ENCODE peak calls at places on chromosomes 16 and 17, in four cellular contexts. B, W, P and Y are unnamed samples.

GRCh38 chr16:73049051-73049910 is 1.4 kb upstream of the ZFHX3 start:
- DNase-seq in B (no peak), W (no peak), P (no peak), Y (peak; percentile 19)

GRCh38 chr16:30524575-30525571 is 1.5 kb downstream of the ZNF768 start:
- DNase-seq in B (no peak), W (no peak), P (no peak), Y (no peak)

GRCh38 chr17:40553694-40554534 is 11.4 kb downstream of the CCR7 start:
- DNase-seq in B (peak; percentile 33), W (peak; percentile 57), P (no peak), Y (peak; percentile 20)

GRCh38 chr17:49230636-49231562 is at the start of gene PHOSPHO1:
- DNase-seq in B (peak; percentile 83), W (peak; percentile 82), P (peak; percentile 87), Y (peak; percentile 91)

GRCh38 chr16:53504161-53504663 is 1.2 kb upstream of the AKTIP start:
- DNase-seq in B (peak; percentile 53), W (peak; percentile 61), P (peak; percentile 19), Y (no peak)

GRCh38 chr16:15032547-15033308 is 23.1 kb downstream of the NTAN1 start:
- DNase-seq in B (no peak), W (no peak), P (peak; percentile 36), Y (no peak)

GRCh38 chr16:54928421-54929089 is 2.1 kb upstream of the IRX5 start:
- DNase-seq in B (no peak), W (peak; percentile 75), P (peak; percentile 82), Y (peak; percentile 79)

GRCh38 chr17:65537845-65538678 is 23.4 kb downstream of the AXIN2 start:
- DNase-seq in B (no peak), W (no peak), P (no peak), Y (no peak)

GRCh38 chr17:69220098-69220497 is 8.5 kb downstream of the ABCA10 start:
- DNase-seq in B (no peak), W (no peak), P (no peak), Y (no peak)

GRCh38 chr17:82461827-82462524 is 3.4 kb downstream of the NARF start:
- DNase-seq in B (no peak), W (no peak), P (no peak), Y (no peak)

GRCh38 chr16:66728117-66728787 is 23.2 kb downstream of the DYNC1LI2 start:
- DNase-seq in B (no peak), W (peak; percentile 39), P (peak; percentile 56), Y (no peak)

GRCh38 chr17:11704041-11704440 is 105.8 kb downstream of the DNAH9 start:
- DNase-seq in B (no peak), W (no peak), P (no peak), Y (no peak)

GRCh38 chr16:22727285-22728166 is 86.4 kb upstream of the HS3ST2 start:
- DNase-seq in B (no peak), W (no peak), P (no peak), Y (no peak)

GRCh38 chr17:21017256-21017655 is 25.6 kb downstream of the USP22 start:
- DNase-seq in B (no peak), W (no peak), P (no peak), Y (no peak)

GRCh38 chr16:47553853-47554564 is 92.9 kb downstream of the PHKB start:
- DNase-seq in B (no peak), W (no peak), P (no peak), Y (no peak)

GRCh38 chr17:36503456-36504155 is 17.1 kb downstream of the ZNHIT3 start:
- DNase-seq in B (no peak), W (no peak), P (no peak), Y (no peak)

GRCh38 chr17:7712111-7712771 is 5.3 kb upstream of the DNAH2 start:
- DNase-seq in B (no peak), W (no peak), P (no peak), Y (no peak)

GRCh38 chr17:61307905-61308886 is 91.4 kb upstream of the TBX2 start:
- DNase-seq in B (no peak), W (peak; percentile 40), P (no peak), Y (peak; percentile 83)

GRCh38 chr16:306911-307370 is 24.0 kb downstream of the PDIA2 start:
- DNase-seq in B (no peak), W (no peak), P (peak; percentile 21), Y (no peak)
- H3K4me1 ChIP-seq in B (no peaks in the 10 kb centered on the region), W (no peaks in the 10 kb centered on the region), P (no peaks in the 10 kb centered on the region), Y (no peaks in the 10 kb centered on the region)

DNA sequence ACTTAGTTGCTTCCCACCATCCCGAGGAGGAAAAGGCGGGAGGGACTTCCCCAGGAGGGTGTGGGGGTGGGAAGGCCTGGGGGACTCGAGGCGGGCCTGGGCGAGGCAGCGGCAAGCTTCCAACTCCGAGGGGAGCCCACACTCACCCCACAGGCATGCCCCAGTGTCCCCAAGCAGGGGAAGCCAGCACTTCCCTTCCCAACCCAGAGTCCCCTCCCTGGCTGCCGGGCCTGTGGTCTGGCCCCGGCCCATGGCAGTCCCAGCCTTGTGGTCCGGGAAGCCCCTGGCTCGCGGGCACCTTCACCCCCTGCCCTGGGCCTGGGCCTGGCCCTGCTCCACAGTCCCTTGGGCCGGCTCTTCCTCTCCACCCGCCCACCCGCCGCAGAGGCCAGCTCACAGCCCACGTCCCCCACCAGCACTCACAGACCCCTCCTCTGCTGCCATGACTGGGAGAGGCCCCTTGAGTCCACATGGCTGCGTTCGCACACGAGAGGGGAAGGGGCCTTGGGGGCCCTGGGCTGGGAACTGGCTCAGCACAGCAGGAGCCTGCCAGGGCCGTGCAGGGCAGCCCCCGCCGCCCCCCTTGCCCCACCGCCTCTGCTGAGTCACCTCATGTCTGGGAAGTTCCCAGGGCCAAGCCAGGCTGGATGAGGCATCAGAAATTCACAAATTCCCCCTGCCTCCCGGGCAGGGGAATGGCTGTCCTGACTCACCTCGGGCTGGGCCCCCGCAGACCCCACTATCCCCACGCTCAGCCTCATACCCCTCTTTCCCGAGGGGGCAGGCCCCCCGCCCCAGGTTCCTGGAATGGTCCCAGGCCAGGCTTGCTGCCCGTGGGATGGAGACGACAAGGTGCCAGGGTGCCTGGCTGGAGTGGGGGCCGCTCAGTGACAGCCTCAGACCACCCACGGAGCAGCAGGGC is 27.8 kb downstream of the BAHCC1 start:
- DNase-seq in B (no peak), W (peak; percentile 76), P (no peak), Y (peak; percentile 99)
- H3K27ac ChIP-seq in B (peak overlapping the region; percentile 86), W (peak overlapping the region; percentile 79), P (no peak overlapping the region), Y (peak overlapping the region; percentile 99)

GRCh38 chr17:75004371-75004770 is 8.1 kb upstream of the MRPL58 start:
- DNase-seq in B (no peak), W (no peak), P (no peak), Y (no peak)
- H3K9me3 ChIP-seq in B (no peaks in the 10 kb centered on the region), W (no peaks in the 10 kb centered on the region), P (no peaks in the 10 kb centered on the region), Y (no peaks in the 10 kb centered on the region)

DNA sequence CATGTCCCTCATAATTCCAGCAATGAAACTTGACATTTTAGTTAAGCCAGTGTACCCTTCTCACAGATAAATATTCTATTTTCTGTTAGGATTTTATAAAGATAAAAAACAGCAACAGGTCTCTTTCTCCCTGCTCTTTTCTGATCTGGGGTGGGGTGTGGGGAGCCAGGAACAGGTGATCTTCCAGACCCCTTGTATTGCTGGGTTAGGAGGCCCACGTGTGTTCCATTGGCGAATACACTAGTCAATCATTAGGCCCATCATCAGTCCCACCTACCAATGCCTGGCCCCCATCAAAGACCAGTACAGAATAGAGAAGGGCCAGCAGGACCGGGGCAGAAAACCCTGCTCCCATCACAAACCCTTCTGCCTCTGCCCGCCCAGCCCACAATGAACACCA is 40.3 kb upstream of the TOB1 start:
- DNase-seq in B (no peak), W (no peak), P (no peak), Y (no peak)
- H3K4me1 ChIP-seq in B (peaks cover 24% of the 10 kb centered on the region), W (peaks cover 5% of the 10 kb centered on the region), P (peaks cover 14% of the 10 kb centered on the region), Y (no peaks in the 10 kb centered on the region)

GRCh38 chr16:2475413-2476344 is 752 bp downstream of the TBC1D24 start:
- DNase-seq in B (no peak), W (no peak), P (peak; percentile 32), Y (no peak)

GRCh38 chr16:2477327-2477726 is 2.4 kb downstream of the TBC1D24 start:
- DNase-seq in B (no peak), W (no peak), P (no peak), Y (no peak)

GRCh38 chr16:2474877-2475412 is at the start of gene TBC1D24:
- DNase-seq in B (peak; percentile 87), W (peak; percentile 81), P (peak; percentile 92), Y (peak; percentile 55)

GRCh38 chr16:2476741-2477140 is 1.8 kb downstream of the TBC1D24 start:
- DNase-seq in B (no peak), W (no peak), P (no peak), Y (no peak)

DNA sequence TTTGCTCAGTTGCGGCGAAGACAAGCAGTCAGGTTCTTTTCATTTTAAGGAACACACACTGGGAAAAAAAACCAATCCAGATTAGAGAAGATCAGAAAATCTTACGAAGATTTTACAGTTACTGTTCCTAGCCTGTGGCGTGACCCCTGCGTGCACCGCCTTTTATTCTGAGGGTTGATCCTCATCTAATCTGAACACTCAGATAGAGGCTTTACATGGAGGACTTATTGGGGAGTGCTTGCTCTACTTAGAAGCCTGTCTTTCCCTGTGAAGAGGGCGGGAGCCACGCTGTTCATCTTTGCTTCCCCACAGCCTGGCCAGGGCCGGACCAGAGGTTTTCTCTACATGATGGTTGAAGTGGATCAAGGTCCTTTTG is 1.4 kb downstream of the TBC1D24 start:
- DNase-seq in B (no peak), W (no peak), P (no peak), Y (no peak)
- H3K27ac ChIP-seq in B (no peak overlapping the region), W (peak overlapping the region; percentile 26), P (no peak overlapping the region), Y (no peak overlapping the region)

GRCh38 chr16:78980825-78981224 is 619.7 kb downstream of the MAF start:
- DNase-seq in B (no peak), W (no peak), P (no peak), Y (no peak)
- H3K9me3 ChIP-seq in B (no peaks in the 10 kb centered on the region), W (no peaks in the 10 kb centered on the region), P (no peaks in the 10 kb centered on the region), Y (peaks cover 3% of the 10 kb centered on the region)

GRCh38 chr16:10949424-10949970 is 5.1 kb downstream of the CLEC16A start:
- DNase-seq in B (no peak), W (no peak), P (no peak), Y (no peak)
- H3K4me1 ChIP-seq in B (peaks cover 5% of the 10 kb centered on the region), W (peaks cover 20% of the 10 kb centered on the region), P (peaks cover 16% of the 10 kb centered on the region), Y (peaks cover 4% of the 10 kb centered on the region)

GRCh38 chr16:89828199-89828869 is at the start of gene SPIRE2:
- DNase-seq in B (peak; percentile 71), W (peak; percentile 56), P (peak; percentile 56), Y (peak; percentile 75)
- H3K27ac ChIP-seq in B (peak within 1 kb of the TSS; percentile 93), W (peak within 1 kb of the TSS; percentile 62), P (no peak within 1 kb of the TSS), Y (peak within 1 kb of the TSS; percentile 44)

DNA sequence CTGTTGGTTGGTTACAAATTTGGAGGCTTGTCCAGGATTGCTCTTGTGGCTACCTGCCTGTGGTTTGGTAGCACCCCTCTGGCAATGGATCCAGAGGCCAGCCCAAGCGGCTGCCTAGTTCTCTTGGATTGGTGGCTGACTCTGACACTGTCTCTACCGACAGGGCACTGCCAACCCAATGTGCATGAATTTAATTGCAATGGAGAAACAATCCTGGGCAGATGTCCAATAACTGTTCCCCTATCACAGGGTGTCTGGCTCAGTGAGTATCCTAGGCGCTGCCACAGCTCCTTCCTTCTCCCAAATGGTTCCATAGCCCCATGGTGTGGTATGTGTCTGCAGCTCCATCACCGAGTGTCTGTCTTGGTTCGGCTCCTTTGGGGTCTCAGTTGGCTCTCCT is 19.5 kb downstream of the N4BP1 start:
- DNase-seq in B (no peak), W (no peak), P (no peak), Y (no peak)
- H3K9me3 ChIP-seq in B (no peaks in the 10 kb centered on the region), W (no peaks in the 10 kb centered on the region), P (no peaks in the 10 kb centered on the region), Y (peaks cover 32% of the 10 kb centered on the region)